ENCODE peak calls at places on chromosomes 12 and 14, in four cellular contexts. B is upper lobe of left lung, O is cardiac muscle cell, W is kidney. Y is an unnamed sample. For H3K4me1, the result is how much of the 10 kb centered on the place peaks cover.

GRCh38 chr14:89284368-89285058 is 132.5 kb downstream of the FOXN3 start:
- DNase-seq in O (no peak), W (no peak), B (no peak), Y (peak)

GRCh38 chr14:74528406-74528805 is 34.8 kb downstream of the ISCA2 start:
- DNase-seq in O (no peak), B (peak), W (no peak), Y (no peak)

GRCh38 chr14:71411280-71411595 is 504.0 kb downstream of the PCNX1 start:
- DNase-seq in W (no peak), B (no peak), O (no peak), Y (no peak)

GRCh38 chr12:108126990-108127468 is 2.1 kb upstream of the WSCD2 start:
- DNase-seq in W (no peak), B (no peak), O (no peak), Y (no peak)

GRCh38 chr14:76473381-76474263 is 97.7 kb downstream of the ESRRB start:
- DNase-seq in W (no peak), O (peak), B (no peak), Y (no peak)

GRCh38 chr14:101770183-101770582 is 8.7 kb downstream of the PPP2R5C start:
- DNase-seq in B (no peak), W (no peak), O (no peak), Y (no peak)

GRCh38 chr12:102622618-102623017 is 142.3 kb upstream of the IGF1 start:
- DNase-seq in O (no peak), B (no peak), W (no peak), Y (no peak)

GRCh38 chr14:59126714-59127436 is 61.6 kb upstream of the DAAM1 start:
- DNase-seq in B (no peak), W (no peak), O (peak), Y (peak)

GRCh38 chr14:68305738-68306137 is 486.2 kb downstream of the RAD51B start:
- DNase-seq in O (no peak), B (no peak), W (no peak), Y (no peak)

GRCh38 chr14:89936654-89937185 is 17.8 kb downstream of the EFCAB11 start:
- DNase-seq in B (no peak), W (no peak), O (no peak), Y (no peak)

GRCh38 chr12:32155911-32156585 is 49.4 kb downstream of the BICD1 start:
- DNase-seq in W (no peak), B (no peak), O (peak), Y (no peak)

GRCh38 chr12:80714055-80714454 is 2.7 kb upstream of the MYF5 start:
- DNase-seq in W (no peak), O (peak), B (no peak), Y (no peak)

GRCh38 chr12:43277630-43278267 is 274.3 kb downstream of the ADAMTS20 start:
- DNase-seq in O (no peak), W (no peak), B (no peak), Y (peak)

GRCh38 chr12:29320295-29321090 is 60.5 kb downstream of the ERGIC2 start:
- DNase-seq in O (no peak), B (no peak), W (no peak), Y (peak)

GRCh38 chr14:69769623-69770022 is 2.7 kb downstream of the SRSF5 start:
- DNase-seq in B (no peak), O (no peak), W (no peak), Y (no peak)

GRCh38 chr14:76541594-76542219 is 165.8 kb downstream of the ESRRB start:
- DNase-seq in W (no peak), O (no peak), B (no peak), Y (no peak)

GRCh38 chr14:71855399-71856036 is 76.7 kb upstream of the RGS6 start:
- DNase-seq in W (no peak), O (peak), B (no peak), Y (peak)

GRCh38 chr12:96720363-96720705 is 186.7 kb upstream of the NEDD1 start:
- DNase-seq in W (no peak), O (no peak), B (peak), Y (peak)

GRCh38 chr12:9730011-9730410 is 2.9 kb downstream of the CLECL1 start:
- DNase-seq in O (no peak), W (no peak), B (no peak), Y (no peak)

GRCh38 chr12:9731393-9731792 is 1.5 kb downstream of the CLECL1 start:
- DNase-seq in W (no peak), O (no peak), B (no peak), Y (no peak)

GRCh38 chr12:9730591-9730990 is 2.3 kb downstream of the CLECL1 start:
- DNase-seq in O (no peak), W (no peak), B (no peak), Y (no peak)

GRCh38 chr12:9727813-9728212 is 5.1 kb downstream of the CLECL1 start:
- DNase-seq in O (no peak), W (no peak), B (no peak), Y (no peak)

DNA sequence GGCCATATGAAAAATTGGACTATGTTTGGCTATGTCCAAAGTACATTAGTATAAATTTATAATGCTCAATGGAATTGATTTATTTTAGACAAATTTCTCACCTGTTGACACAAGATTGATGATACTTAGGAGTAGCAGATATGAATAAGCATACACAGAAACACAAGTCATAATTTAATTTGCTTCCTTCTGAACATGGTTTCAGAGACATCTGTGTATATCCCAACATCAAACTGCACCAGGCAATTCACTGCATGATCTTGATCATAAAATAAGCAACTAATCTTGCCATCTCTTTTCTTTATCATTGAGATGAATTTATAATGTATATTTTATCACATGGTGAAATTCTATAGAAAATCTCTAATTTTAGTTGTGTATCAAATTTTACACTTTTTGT is 3.8 kb downstream of the CLECL1 start:
- DNase-seq in B (no peak), O (no peak), W (no peak), Y (no peak)
- H3K4me3 ChIP-seq in B (no peak), O (no peak), W (no peak), Y (no peak)

DNA sequence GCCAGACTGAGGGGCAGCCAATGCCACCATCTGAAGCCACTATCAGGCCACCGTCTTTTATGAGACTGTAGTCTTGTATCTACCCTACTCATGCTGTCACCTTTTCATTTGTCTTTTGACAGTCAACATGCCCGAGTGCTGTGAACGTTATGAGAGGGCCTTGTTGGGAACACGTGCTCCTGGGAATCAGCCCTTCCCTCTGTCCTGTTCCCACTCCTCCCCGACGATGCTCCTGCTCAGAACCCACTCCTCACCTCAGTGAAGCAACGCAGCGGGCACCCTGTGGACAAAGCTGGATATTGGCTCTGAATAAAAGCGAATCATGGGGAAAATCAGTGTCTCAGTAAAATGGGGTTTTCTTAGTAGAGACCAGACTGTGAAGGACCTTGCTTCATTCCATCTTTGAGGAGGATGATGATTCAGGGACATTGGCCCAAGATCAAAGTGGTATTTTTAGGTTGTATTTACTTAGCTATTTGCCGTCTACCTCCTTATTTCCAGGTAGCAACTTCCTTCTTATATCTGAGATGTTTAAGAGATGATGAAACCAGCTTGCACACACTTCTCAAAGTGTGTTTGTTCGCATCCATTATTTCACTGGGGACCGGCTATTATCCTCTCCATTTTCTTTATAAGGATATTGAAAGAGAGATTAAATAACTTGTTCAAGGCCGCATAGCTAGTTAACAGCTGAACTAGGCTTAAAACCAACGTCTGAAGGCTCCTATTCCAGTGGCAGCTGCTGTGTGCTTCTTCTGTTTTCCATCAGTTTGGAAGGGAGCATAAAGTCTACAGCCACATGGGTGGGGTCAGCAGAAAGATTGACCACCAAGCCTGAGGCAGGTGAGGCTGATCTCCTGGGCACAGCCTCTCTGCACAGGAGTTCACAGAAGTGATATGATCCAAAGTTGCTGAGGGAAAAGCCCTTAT is 43.9 kb upstream of the CTDSP2 start:
- DNase-seq in O (no peak), B (no peak), W (no peak), Y (peak)
- H3K4me1 ChIP-seq in O (half or more), B (half or more), W (under half), Y (half or more)

GRCh38 chr12:116319316-116319715 is 41.8 kb upstream of the MED13L start:
- DNase-seq in B (no peak), O (no peak), W (no peak), Y (no peak)
- H3K4me3 ChIP-seq in B (no peak), O (no peak), W (no peak), Y (peak)

DNA sequence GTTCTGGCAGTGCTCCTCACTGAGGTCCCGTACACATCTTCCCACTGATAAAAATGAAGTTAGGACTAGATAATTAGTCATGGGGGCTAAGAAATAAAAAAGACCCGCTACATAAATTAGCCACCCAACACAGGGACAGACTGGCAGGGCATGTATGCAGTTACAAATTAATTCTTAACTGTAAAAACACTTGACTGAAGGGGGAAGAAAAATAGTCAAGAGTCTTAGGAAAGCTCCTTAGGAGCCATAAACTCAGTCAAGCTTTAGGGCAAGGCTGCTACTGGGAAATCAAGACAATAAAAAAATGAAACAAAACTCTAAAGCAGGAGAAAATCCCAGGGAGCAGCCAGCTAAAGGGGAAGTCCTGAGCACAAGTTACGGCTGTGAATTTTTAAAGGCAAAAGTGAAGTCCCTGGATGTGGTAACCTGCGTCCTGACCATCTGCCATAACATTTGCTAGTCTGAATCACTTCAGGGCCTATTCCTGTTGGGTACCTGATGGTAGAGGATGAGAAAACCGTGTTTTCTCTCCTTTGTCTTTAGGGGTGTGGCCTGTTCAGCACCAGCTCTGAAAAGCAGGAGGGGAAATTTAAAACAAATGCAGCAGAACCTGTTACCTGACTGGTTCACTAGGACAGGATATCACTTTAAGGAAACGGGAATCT is 7.5 kb upstream of the NPFF start:
- DNase-seq in O (no peak), W (no peak), B (no peak), Y (no peak)
- H3K4me1 ChIP-seq in O (under half), W (under half), B (under half), Y (under half)